ENCODE peak calls at places on chromosomes 13 and 19, in four cellular contexts. K is CD4-positive, alpha-beta memory T cell; Z is SK-N-SH; O is K562. L is an unnamed sample. For H3K4me1, the result is how much of the 10 kb centered on the place peaks cover.

GRCh38 chr13:47934371-47934770 is 66.7 kb downstream of the SUCLA2 start:
- DNase-seq in K (no peak), Z (no peak), O (no peak), L (no peak)

GRCh38 chr13:53201454-53202225 is 173.0 kb downstream of the OLFM4 start:
- DNase-seq in K (no peak), Z (peak), O (no peak), L (no peak)

GRCh38 chr13:75326173-75327131 is 155.5 kb downstream of the TBC1D4 start:
- DNase-seq in K (peak), Z (peak), O (peak), L (peak)

GRCh38 chr19:16141043-16141442 is 2.4 kb upstream of the HSH2D start:
- DNase-seq in K (no peak), Z (no peak), O (peak), L (no peak)

GRCh38 chr13:44404261-44405139 is 30.9 kb downstream of the SERP2 start:
- DNase-seq in K (no peak), Z (peak), O (no peak), L (no peak)

GRCh38 chr13:32407854-32408253 is 20.1 kb downstream of the N4BP2L1 start:
- DNase-seq in K (no peak), Z (no peak), O (no peak), L (peak)

GRCh38 chr19:27794444-27795042 is 1418.4 kb downstream of the UQCRFS1 start:
- DNase-seq in K (no peak), Z (no peak), O (peak), L (no peak)

GRCh38 chr19:8259922-8260247 is 48.3 kb downstream of the CD320 start:
- DNase-seq in K (no peak), Z (no peak), O (no peak), L (no peak)

GRCh38 chr13:24742294-24742693 is 21.7 kb upstream of the RNF17 start:
- DNase-seq in K (no peak), Z (no peak), O (no peak), L (no peak)

GRCh38 chr19:38478273-38478971 is 44.9 kb downstream of the RYR1 start:
- DNase-seq in K (no peak), Z (peak), O (peak), L (peak)

GRCh38 chr13:97367427-97367826 is 66.5 kb upstream of the RAP2A start:
- DNase-seq in K (no peak), Z (no peak), O (no peak), L (no peak)

DNA sequence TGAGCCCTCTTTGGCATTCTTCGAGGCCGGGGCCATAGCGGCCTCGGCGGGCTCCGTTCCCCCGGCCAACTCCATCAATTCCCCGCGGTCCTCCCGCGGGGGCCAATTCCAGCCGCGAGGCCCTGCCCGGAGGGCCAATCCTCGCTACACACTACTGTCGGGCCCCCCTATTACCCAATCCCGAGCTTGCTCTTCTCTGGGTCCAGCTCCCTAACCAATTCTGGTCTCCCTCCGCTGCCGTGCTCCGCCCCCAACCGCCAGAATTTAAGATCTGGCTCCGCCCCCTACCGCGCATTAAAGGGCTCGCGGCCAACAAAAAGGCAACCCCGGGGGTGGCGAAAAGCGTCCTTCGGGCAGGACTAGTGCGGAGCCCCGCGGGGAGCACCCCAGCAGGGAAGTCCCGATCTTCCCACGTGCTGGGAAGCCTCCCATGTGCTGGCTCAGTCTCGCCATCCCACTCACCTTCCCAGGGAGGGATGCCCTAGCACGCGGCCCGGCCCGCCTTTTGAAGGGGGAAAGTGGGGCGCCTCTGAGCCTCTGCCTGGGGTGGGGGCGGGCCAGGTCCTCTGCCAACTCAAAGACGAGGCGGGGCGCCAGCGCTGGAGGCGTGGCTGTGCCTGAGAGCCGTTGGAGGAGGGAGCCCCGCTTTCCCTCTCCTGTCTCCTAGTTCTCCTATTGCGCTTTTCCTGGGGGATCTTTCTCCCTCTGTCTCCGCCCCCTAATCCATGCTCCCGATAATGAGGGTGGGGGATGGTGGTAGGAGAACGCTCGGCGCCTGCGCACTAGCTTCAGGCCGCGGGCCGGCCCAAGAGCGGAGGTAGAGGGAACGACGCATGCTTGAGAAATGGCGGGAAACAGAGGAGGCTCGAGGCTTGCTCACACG is 3.5 kb downstream of the LIPE start:
- DNase-seq in K (peak), Z (peak), O (no peak), L (peak)
- H3K4me3 ChIP-seq in K (peak), Z (peak), O (no peak), L (peak)

DNA sequence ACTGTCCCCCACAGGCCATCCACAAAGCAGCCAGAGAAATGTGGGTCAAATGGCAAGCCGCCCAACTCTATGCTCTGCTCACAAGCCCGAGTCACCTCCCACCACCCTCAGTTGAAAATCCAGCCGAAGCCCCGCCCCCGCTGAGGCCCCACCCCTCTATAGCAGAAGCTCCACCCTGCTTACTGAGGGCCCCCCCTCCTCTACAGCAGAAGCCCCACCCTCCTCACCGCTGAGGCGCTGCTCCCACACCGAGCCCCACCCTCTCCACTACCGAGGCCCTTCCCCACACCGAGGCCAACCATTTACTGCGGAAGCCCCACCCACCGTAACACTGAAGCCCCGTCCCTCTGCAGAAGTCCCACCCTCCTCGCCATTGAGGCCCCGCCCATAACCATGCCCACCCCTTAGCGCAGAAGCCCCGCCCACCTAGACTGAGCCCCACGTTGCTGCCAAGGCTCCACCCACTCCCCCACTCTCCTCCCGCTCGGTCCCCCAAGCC is 8.8 kb upstream of the MYDGF start:
- DNase-seq in K (no peak), Z (peak), O (peak), L (no peak)
- H3K27ac ChIP-seq in K (no peak), Z (no peak), O (peak), L (no peak)

GRCh38 chr19:51055866-51056265 is 9.0 kb downstream of the KLK13 start:
- DNase-seq in K (no peak), Z (no peak), O (no peak), L (no peak)
- H3K4me1 ChIP-seq in K (under half), Z (under half), O (under half), L (under half)

GRCh38 chr19:46927106-46927505 is 66.3 kb downstream of the ARHGAP35 start:
- DNase-seq in K (no peak), Z (no peak), O (no peak), L (no peak)

GRCh38 chr19:46925548-46925950 is 64.8 kb downstream of the ARHGAP35 start:
- DNase-seq in K (no peak), Z (no peak), O (no peak), L (no peak)

GRCh38 chr19:46926201-46927071 is 65.6 kb downstream of the ARHGAP35 start:
- DNase-seq in K (no peak), Z (no peak), O (no peak), L (no peak)

GRCh38 chr19:46928951-46929350 is 68.2 kb downstream of the ARHGAP35 start:
- DNase-seq in K (no peak), Z (no peak), O (no peak), L (no peak)

DNA sequence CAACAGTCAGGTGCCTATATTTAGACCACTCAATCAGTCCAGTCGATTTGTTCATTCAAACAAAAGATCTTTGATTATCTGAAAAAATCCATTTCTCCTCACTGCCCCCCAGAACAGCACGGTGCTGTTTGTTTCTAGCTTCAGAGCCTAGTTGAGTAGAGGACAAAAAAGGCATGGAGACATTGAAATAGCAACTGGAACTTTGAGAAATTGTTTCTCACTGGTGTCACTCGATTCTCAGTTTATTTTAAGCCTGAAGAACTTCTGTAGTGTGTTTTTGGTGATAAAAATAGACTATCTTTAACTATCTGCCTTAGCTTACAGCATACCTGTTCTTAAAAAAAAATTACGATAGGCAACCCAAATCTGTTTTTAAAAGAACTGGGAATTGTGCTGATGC is 67.1 kb downstream of the ARHGAP35 start:
- DNase-seq in K (no peak), Z (no peak), O (no peak), L (no peak)
- H3K4me3 ChIP-seq in K (no peak), Z (no peak), O (no peak), L (no peak)

GRCh38 chr19:14494910-14495677 is 833 bp downstream of the GIPC1 start:
- DNase-seq in K (no peak), Z (peak), O (no peak), L (peak)

GRCh38 chr19:14496849-14497346 is 971 bp upstream of the GIPC1 start:
- DNase-seq in K (no peak), Z (no peak), O (no peak), L (no peak)

GRCh38 chr19:14496029-14496848 is at the start of gene GIPC1:
- DNase-seq in K (peak), Z (peak), O (peak), L (peak)

GRCh38 chr19:14495678-14496028 is 274 bp downstream of the GIPC1 start:
- DNase-seq in K (no peak), Z (no peak), O (no peak), L (no peak)

DNA sequence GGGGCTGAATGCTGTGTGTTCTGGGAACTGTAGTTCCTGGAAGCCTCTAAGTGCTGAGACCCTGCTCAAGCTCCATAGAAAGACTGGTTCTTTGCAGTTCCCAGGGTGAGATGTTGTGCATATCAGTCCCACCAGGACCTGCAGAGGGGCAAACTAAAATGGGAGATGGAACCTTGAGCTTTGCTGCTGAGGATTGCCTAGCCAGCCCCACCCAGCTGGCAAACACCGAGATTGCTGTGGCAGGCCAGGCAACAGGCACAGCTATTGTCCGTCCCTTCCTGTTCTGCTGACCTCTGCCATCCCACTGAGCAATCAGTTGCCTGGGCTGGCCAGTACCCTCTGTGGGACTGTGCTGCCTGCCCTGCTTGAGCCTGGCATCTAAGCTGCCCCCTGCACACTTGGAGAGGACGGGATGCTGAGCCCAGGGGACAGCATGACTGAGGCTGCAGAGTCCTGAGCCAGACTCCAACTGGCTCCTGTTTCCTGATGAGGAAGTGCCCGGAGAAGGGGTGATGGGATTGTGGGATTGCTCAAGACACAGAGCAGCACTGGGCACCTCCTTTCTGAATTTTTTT is 1.5 kb upstream of the GIPC1 start:
- DNase-seq in K (no peak), Z (no peak), O (peak), L (no peak)
- H3K27ac ChIP-seq in K (no peak), Z (no peak), O (no peak), L (no peak)

DNA sequence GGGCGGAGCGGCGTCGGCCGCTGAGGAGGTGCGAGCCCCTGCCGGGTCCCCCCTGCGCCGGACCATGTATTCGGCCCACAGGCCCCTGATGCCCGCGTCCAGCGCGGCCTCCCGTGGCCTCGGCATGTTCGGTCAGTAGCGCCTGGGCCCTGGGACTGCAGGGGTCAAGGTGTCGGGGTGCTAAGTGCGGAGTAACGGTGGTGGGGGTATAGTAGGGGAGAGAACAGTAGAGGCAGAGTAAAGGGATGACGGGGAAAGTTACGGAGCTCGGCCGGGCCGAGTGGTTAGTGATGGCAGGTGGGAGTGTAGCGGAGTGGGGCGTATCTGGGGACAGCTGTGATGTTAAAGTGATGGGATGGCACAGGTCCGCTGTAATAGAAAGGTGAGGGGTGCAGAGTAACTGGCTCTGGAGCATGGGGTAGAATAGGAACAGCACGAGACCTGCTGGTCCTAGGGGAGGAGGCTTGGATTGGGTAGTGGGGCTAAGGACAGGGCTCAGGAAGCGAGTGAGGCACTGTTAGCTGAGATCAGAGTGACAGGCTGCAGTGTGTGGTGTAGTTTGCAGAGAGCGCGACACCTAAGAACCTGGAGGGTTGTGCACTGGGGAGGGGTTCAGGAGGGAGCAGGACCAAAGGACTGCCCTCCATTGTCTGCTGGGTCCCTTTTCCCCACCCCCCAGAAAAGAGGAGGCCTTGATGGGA is 15.7 kb downstream of the CIC start:
- DNase-seq in K (peak), Z (no peak), O (peak), L (peak)
- H3K4me1 ChIP-seq in K (under half), Z (under half), O (under half), L (under half)

GRCh38 chr19:3691372-3691716 is 8.9 kb downstream of the PIP5K1C start:
- DNase-seq in K (no peak), Z (peak), O (no peak), L (no peak)

GRCh38 chr19:3684817-3685410 is 15.4 kb downstream of the PIP5K1C start:
- DNase-seq in K (no peak), Z (no peak), O (no peak), L (no peak)

GRCh38 chr19:3687393-3687773 is 12.9 kb downstream of the PIP5K1C start:
- DNase-seq in K (no peak), Z (no peak), O (no peak), L (no peak)

GRCh38 chr19:3690551-3691371 is 9.5 kb downstream of the PIP5K1C start:
- DNase-seq in K (no peak), Z (no peak), O (no peak), L (no peak)

GRCh38 chr19:3687774-3688706 is 12.2 kb downstream of the PIP5K1C start:
- DNase-seq in K (peak), Z (no peak), O (no peak), L (peak)
- H3K4me3 ChIP-seq in K (peak), Z (no peak), O (no peak), L (no peak)

L was measured in CD4-positive, CD25-positive, alpha-beta regulatory T cell.